ENCODE peak calls at places on chromosomes 16 and 17, in eight cellular contexts. One of them, this sample, is unnamed.

GRCh38 chr17:55325405-55325804 is 60.6 kb downstream of the HLF start:
- DNase-seq in heart right ventricle: no peak
- DNase-seq in body of pancreas: no peak
- DNase-seq in neural crest cell: no peak
- DNase-seq in CD4-positive, alpha-beta T cell: no peak
- DNase-seq in stomach: no peak
- DNase-seq in RWPE1: no peak
- DNase-seq in endothelial cell of umbilical vein: no peak
- DNase-seq in this sample: no peak

GRCh38 chr17:45425125-45425983 is 7.3 kb downstream of the ARHGAP27 start:
- DNase-seq in heart right ventricle: no peak
- DNase-seq in body of pancreas: peak; percentile 87
- DNase-seq in neural crest cell: peak; percentile 39
- DNase-seq in CD4-positive, alpha-beta T cell: no peak
- DNase-seq in stomach: peak; percentile 92
- DNase-seq in RWPE1: peak; percentile 89
- DNase-seq in endothelial cell of umbilical vein: no peak
- DNase-seq in this sample: no peak

GRCh38 chr17:72416054-72416691 is 295.4 kb downstream of the SOX9 start:
- DNase-seq in heart right ventricle: no peak
- DNase-seq in body of pancreas: no peak
- DNase-seq in neural crest cell: no peak
- DNase-seq in CD4-positive, alpha-beta T cell: no peak
- DNase-seq in stomach: no peak
- DNase-seq in RWPE1: peak; percentile 96
- DNase-seq in endothelial cell of umbilical vein: no peak
- DNase-seq in this sample: no peak

GRCh38 chr17:78394209-78394608 is 15.8 kb downstream of the PGS1 start:
- DNase-seq in heart right ventricle: no peak
- DNase-seq in body of pancreas: no peak
- DNase-seq in neural crest cell: no peak
- DNase-seq in CD4-positive, alpha-beta T cell: no peak
- DNase-seq in stomach: no peak
- DNase-seq in RWPE1: no peak
- DNase-seq in endothelial cell of umbilical vein: no peak
- DNase-seq in this sample: no peak

GRCh38 chr16:30372037-30372712 is 1.9 kb upstream of the TBC1D10B start:
- DNase-seq in heart right ventricle: no peak
- DNase-seq in body of pancreas: no peak
- DNase-seq in neural crest cell: no peak
- DNase-seq in CD4-positive, alpha-beta T cell: no peak
- DNase-seq in stomach: no peak
- DNase-seq in RWPE1: no peak
- DNase-seq in endothelial cell of umbilical vein: no peak
- DNase-seq in this sample: no peak

GRCh38 chr16:10971560-10971961 is 27.2 kb downstream of the CLEC16A start:
- DNase-seq in heart right ventricle: no peak
- DNase-seq in body of pancreas: peak; percentile 68
- DNase-seq in neural crest cell: peak; percentile 52
- DNase-seq in CD4-positive, alpha-beta T cell: no peak
- DNase-seq in stomach: no peak
- DNase-seq in RWPE1: peak; percentile 60
- DNase-seq in endothelial cell of umbilical vein: peak; percentile 73
- DNase-seq in this sample: no peak

GRCh38 chr16:19502395-19503131 is 19.3 kb downstream of the GDE1 start:
- DNase-seq in heart right ventricle: no peak
- DNase-seq in body of pancreas: peak; percentile 75
- DNase-seq in neural crest cell: peak; percentile 84
- DNase-seq in CD4-positive, alpha-beta T cell: peak; percentile 47
- DNase-seq in stomach: peak; percentile 80
- DNase-seq in RWPE1: peak; percentile 65
- DNase-seq in endothelial cell of umbilical vein: peak; percentile 73
- DNase-seq in this sample: peak; percentile 56

GRCh38 chr17:28744104-28744801 is 442 bp downstream of the TRAF4 start:
- DNase-seq in heart right ventricle: peak; percentile 57
- DNase-seq in body of pancreas: peak; percentile 39
- DNase-seq in neural crest cell: peak; percentile 67
- DNase-seq in CD4-positive, alpha-beta T cell: peak; percentile 42
- DNase-seq in stomach: peak; percentile 61
- DNase-seq in RWPE1: peak; percentile 76
- DNase-seq in endothelial cell of umbilical vein: peak; percentile 51
- DNase-seq in this sample: peak; percentile 46

GRCh38 chr16:200388-200787 is 20.1 kb downstream of the HBQ1 start:
- DNase-seq in heart right ventricle: no peak
- DNase-seq in body of pancreas: no peak
- DNase-seq in neural crest cell: no peak
- DNase-seq in CD4-positive, alpha-beta T cell: no peak
- DNase-seq in stomach: no peak
- DNase-seq in RWPE1: no peak
- DNase-seq in endothelial cell of umbilical vein: no peak
- DNase-seq in this sample: no peak

GRCh38 chr17:4939554-4939803 is 367 bp downstream of the SLC25A11 start:
- DNase-seq in heart right ventricle: no peak
- DNase-seq in body of pancreas: no peak
- DNase-seq in neural crest cell: peak; percentile 30
- DNase-seq in CD4-positive, alpha-beta T cell: no peak
- DNase-seq in stomach: no peak
- DNase-seq in RWPE1: no peak
- DNase-seq in endothelial cell of umbilical vein: no peak
- DNase-seq in this sample: no peak

GRCh38 chr16:68367034-68367433 is 56.2 kb downstream of the PRMT7 start:
- DNase-seq in heart right ventricle: no peak
- DNase-seq in body of pancreas: peak; percentile 33
- DNase-seq in neural crest cell: peak; percentile 61
- DNase-seq in CD4-positive, alpha-beta T cell: peak; percentile 27
- DNase-seq in stomach: peak; percentile 48
- DNase-seq in RWPE1: peak; percentile 39
- DNase-seq in endothelial cell of umbilical vein: peak; percentile 22
- DNase-seq in this sample: peak; percentile 48

DNA sequence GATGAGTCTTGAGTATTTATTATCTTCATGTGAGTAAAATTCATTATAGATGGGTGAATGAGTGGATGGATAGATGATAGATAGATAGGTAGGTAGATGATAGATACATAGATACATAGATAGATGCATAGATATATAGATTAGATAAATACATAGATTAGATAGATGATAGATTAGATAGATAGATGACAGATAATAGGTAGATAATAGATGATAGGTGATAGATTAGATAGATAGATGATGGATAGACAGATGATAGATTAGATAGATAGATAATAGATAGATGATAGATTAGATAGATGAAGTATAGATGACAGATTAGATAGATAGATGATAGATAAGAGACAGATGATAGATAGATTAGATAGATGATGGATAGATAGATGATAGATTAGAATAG is 21.8 kb upstream of the WFIKKN2 start:
- DNase-seq in heart right ventricle: no peak
- DNase-seq in body of pancreas: no peak
- DNase-seq in neural crest cell: no peak
- DNase-seq in CD4-positive, alpha-beta T cell: no peak
- DNase-seq in stomach: no peak
- DNase-seq in RWPE1: no peak
- DNase-seq in endothelial cell of umbilical vein: no peak
- DNase-seq in this sample: no peak
- TF ChIP-seq CTCF in heart right ventricle: no peak
- TF ChIP-seq CTCF in body of pancreas: no peak
- TF ChIP-seq CTCF in neural crest cell: no peak
- TF ChIP-seq CTCF in CD4-positive, alpha-beta T cell: no peak
- TF ChIP-seq CTCF in stomach: no peak
- TF ChIP-seq CTCF in RWPE1: no peak
- TF ChIP-seq CTCF in endothelial cell of umbilical vein: no peak
- TF ChIP-seq CTCF in this sample: no peak

GRCh38 chr17:61450641-61451537 is 1.3 kb upstream of the TBX4 start:
- DNase-seq in heart right ventricle: no peak
- DNase-seq in body of pancreas: no peak
- DNase-seq in neural crest cell: no peak
- DNase-seq in CD4-positive, alpha-beta T cell: no peak
- DNase-seq in stomach: no peak
- DNase-seq in RWPE1: no peak
- DNase-seq in endothelial cell of umbilical vein: no peak
- DNase-seq in this sample: no peak
- TF ChIP-seq CTCF in heart right ventricle: no peak
- TF ChIP-seq CTCF in body of pancreas: no peak
- TF ChIP-seq CTCF in neural crest cell: no peak
- TF ChIP-seq CTCF in CD4-positive, alpha-beta T cell: no peak
- TF ChIP-seq CTCF in stomach: no peak
- TF ChIP-seq CTCF in RWPE1: no peak
- TF ChIP-seq CTCF in endothelial cell of umbilical vein: no peak
- TF ChIP-seq CTCF in this sample: no peak

GRCh38 chr17:51585514-51586104 is 325.3 kb downstream of the UTP18 start:
- DNase-seq in heart right ventricle: no peak
- DNase-seq in body of pancreas: peak; percentile 3
- DNase-seq in neural crest cell: peak; percentile 35
- DNase-seq in CD4-positive, alpha-beta T cell: no peak
- DNase-seq in stomach: peak; percentile 26
- DNase-seq in RWPE1: peak; percentile 5
- DNase-seq in endothelial cell of umbilical vein: no peak
- DNase-seq in this sample: no peak
- TF ChIP-seq CTCF in heart right ventricle: peak; percentile 54
- TF ChIP-seq CTCF in body of pancreas: no peak
- TF ChIP-seq CTCF in neural crest cell: peak; percentile 68
- TF ChIP-seq CTCF in CD4-positive, alpha-beta T cell: no peak
- TF ChIP-seq CTCF in stomach: no peak
- TF ChIP-seq CTCF in RWPE1: peak; percentile 56
- TF ChIP-seq CTCF in endothelial cell of umbilical vein: no peak
- TF ChIP-seq CTCF in this sample: no peak

DNA sequence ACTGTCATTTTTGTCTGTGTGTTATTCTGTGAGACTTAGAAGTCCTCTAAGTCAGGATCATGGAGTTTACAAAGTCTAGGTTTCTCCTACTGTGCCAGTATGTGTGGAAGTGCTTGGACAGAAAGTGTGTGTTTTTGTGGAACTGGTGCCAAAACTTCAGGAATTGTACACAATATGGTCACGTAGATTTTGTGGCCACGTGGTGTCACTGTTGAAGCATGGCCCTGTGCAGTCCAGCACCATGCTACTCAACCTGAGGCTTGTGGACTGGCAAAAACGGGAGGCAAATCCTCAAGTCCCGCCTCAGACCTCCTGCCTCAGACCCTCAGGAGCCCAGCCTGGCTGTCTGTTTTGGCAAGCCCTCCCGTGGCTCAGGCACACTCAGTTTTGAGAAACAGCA is 16.7 kb upstream of the ALKBH5 start:
- DNase-seq in heart right ventricle: no peak
- DNase-seq in body of pancreas: no peak
- DNase-seq in neural crest cell: no peak
- DNase-seq in CD4-positive, alpha-beta T cell: no peak
- DNase-seq in stomach: peak; percentile 44
- DNase-seq in RWPE1: no peak
- DNase-seq in endothelial cell of umbilical vein: no peak
- DNase-seq in this sample: no peak
- TF ChIP-seq CTCF in heart right ventricle: no peak
- TF ChIP-seq CTCF in body of pancreas: no peak
- TF ChIP-seq CTCF in neural crest cell: peak; percentile 22
- TF ChIP-seq CTCF in CD4-positive, alpha-beta T cell: no peak
- TF ChIP-seq CTCF in stomach: no peak
- TF ChIP-seq CTCF in RWPE1: no peak
- TF ChIP-seq CTCF in endothelial cell of umbilical vein: no peak
- TF ChIP-seq CTCF in this sample: no peak

GRCh38 chr17:73813201-73813600 is 169.0 kb upstream of the SDK2 start:
- DNase-seq in heart right ventricle: no peak
- DNase-seq in body of pancreas: no peak
- DNase-seq in neural crest cell: no peak
- DNase-seq in CD4-positive, alpha-beta T cell: no peak
- DNase-seq in stomach: no peak
- DNase-seq in RWPE1: no peak
- DNase-seq in endothelial cell of umbilical vein: no peak
- DNase-seq in this sample: no peak
- TF ChIP-seq CTCF in heart right ventricle: no peak
- TF ChIP-seq CTCF in body of pancreas: no peak
- TF ChIP-seq CTCF in neural crest cell: no peak
- TF ChIP-seq CTCF in CD4-positive, alpha-beta T cell: no peak
- TF ChIP-seq CTCF in stomach: no peak
- TF ChIP-seq CTCF in RWPE1: no peak
- TF ChIP-seq CTCF in endothelial cell of umbilical vein: no peak
- TF ChIP-seq CTCF in this sample: no peak

DNA sequence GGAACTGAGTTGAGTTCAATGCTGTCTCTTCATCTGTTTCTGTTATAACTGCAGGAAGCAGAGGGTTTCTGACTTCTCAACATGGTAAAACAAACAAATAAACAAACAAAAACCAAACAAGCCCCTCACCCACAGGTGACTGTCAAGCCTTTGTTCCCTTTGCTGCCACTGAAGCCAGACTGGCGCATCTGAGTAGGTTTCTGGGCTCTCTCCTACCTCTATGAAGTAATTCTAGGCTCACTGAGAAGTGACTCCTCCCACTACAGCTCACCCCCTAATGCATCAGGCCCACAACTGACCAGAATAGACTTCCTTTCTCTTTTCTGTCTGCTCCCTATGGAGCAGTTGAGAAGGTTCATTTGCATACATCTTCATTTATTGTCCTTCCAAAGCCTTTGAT is 77.0 kb upstream of the CCL2 start:
- DNase-seq in heart right ventricle: no peak
- DNase-seq in body of pancreas: no peak
- DNase-seq in neural crest cell: no peak
- DNase-seq in CD4-positive, alpha-beta T cell: no peak
- DNase-seq in stomach: no peak
- DNase-seq in RWPE1: no peak
- DNase-seq in endothelial cell of umbilical vein: no peak
- DNase-seq in this sample: no peak
- TF ChIP-seq CTCF in heart right ventricle: no peak
- TF ChIP-seq CTCF in body of pancreas: no peak
- TF ChIP-seq CTCF in neural crest cell: no peak
- TF ChIP-seq CTCF in CD4-positive, alpha-beta T cell: no peak
- TF ChIP-seq CTCF in stomach: no peak
- TF ChIP-seq CTCF in RWPE1: no peak
- TF ChIP-seq CTCF in endothelial cell of umbilical vein: no peak
- TF ChIP-seq CTCF in this sample: no peak